ENCODE peak calls at places on chromosome 2, in ten cellular contexts. W is BE2C; A is IMR-90; X is cardiac fibroblast; H is adrenal gland; R is hepatocyte; N is naive thymus-derived CD4-positive, alpha-beta T cell; T is HL-60; Y is NT2/D1; Z is ovary. C is an unnamed sample.

GRCh38 chr2:224870341-224870740 is 154.2 kb upstream of the CCDC195 start:
- DNase-seq in W (no peak), A (peak), X (no peak), H (no peak), R (no peak), N (no peak), T (no peak), Y (no peak), Z (no peak), C (peak)

GRCh38 chr2:10344105-10345066 is 41.7 kb downstream of the HPCAL1 start:
- DNase-seq in W (peak), A (peak), X (no peak), H (no peak), R (no peak), N (no peak), T (peak), Y (no peak), Z (no peak), C (no peak)

GRCh38 chr2:203659650-203660049 is 46.8 kb upstream of the CD28 start:
- DNase-seq in W (no peak), A (no peak), X (no peak), H (peak), R (no peak), N (no peak), T (no peak), Y (no peak), Z (no peak), C (no peak)

GRCh38 chr2:170554278-170554955 is 160.7 kb upstream of the SP5 start:
- DNase-seq in W (no peak), A (no peak), X (peak), H (peak), R (no peak), N (no peak), T (no peak), Y (no peak), Z (peak), C (peak)

GRCh38 chr2:186590538-186591441 is 934 bp downstream of the ITGAV start:
- DNase-seq in W (peak), A (peak), X (peak), H (peak), R (peak), N (peak), T (no peak), Y (no peak), Z (no peak), C (peak)

GRCh38 chr2:164073758-164074094 is 337.9 kb upstream of the FIGN start:
- DNase-seq in W (no peak), A (no peak), X (no peak), H (no peak), R (no peak), N (no peak), T (no peak), Y (no peak), Z (no peak), C (no peak)

GRCh38 chr2:227504700-227505099 is 32.7 kb downstream of the AGFG1 start:
- DNase-seq in W (no peak), A (no peak), X (no peak), H (no peak), R (no peak), N (no peak), T (no peak), Y (no peak), Z (no peak), C (no peak)

GRCh38 chr2:195543902-195544894 is 112.8 kb upstream of the SLC39A10 start:
- DNase-seq in W (no peak), A (peak), X (peak), H (no peak), R (no peak), N (no peak), T (no peak), Y (no peak), Z (no peak), C (peak)

GRCh38 chr2:175567435-175568061 is 386.0 kb upstream of the ATP5MC3 start:
- DNase-seq in W (no peak), A (no peak), X (no peak), H (peak), R (no peak), N (no peak), T (no peak), Y (no peak), Z (no peak), C (no peak)

GRCh38 chr2:145957929-145958328 is 1438.0 kb upstream of the ZEB2 start:
- DNase-seq in W (no peak), A (no peak), X (peak), H (no peak), R (no peak), N (no peak), T (no peak), Y (no peak), Z (no peak), C (no peak)

GRCh38 chr2:157442636-157443035 is 1.3 kb downstream of the CYTIP start:
- DNase-seq in W (no peak), A (no peak), X (no peak), H (no peak), R (no peak), N (no peak), T (no peak), Y (no peak), Z (no peak), C (no peak)

GRCh38 chr2:71347517-71347916 is 15.9 kb downstream of the ZNF638 start:
- DNase-seq in W (no peak), A (peak), X (peak), H (no peak), R (peak), N (peak), T (no peak), Y (no peak), Z (no peak), C (peak)

GRCh38 chr2:217467331-217467730 is 535.5 kb downstream of the TNS1 start:
- DNase-seq in W (no peak), A (peak), X (peak), H (no peak), R (no peak), N (no peak), T (no peak), Y (no peak), Z (no peak), C (peak)

GRCh38 chr2:241935314-241935713 is 65.8 kb downstream of the RTP5 start:
- DNase-seq in W (no peak), A (peak), X (peak), H (no peak), R (no peak), N (no peak), T (no peak), Y (no peak), Z (no peak), C (peak)

GRCh38 chr2:175926272-175926671 is 75.8 kb downstream of the LNPK start:
- DNase-seq in W (no peak), A (peak), X (no peak), H (no peak), R (no peak), N (no peak), T (no peak), Y (no peak), Z (no peak), C (peak)

DNA sequence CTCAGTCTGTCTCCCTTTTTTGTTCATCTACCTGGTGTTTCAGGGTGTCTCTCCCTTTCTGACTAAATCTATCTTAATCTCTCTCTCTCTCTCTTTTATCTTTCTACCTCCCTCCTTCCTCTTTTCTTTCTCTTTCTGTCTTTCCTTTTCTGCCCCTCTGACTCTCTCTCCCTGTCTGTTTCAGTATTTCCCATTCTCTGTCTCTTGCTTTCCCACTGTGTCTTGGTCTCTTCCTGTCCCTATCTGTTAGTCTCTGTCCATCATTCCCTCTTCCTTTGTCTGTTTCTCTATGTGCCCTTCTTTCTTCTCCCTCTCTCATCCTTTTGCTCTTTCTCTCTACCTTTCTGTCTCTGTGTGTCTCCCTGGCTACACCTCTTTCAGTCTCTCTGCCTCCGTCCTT is 56.7 kb downstream of the R3HDM1 start:
- DNase-seq in W (no peak), A (no peak), X (no peak), H (no peak), R (no peak), N (no peak), T (no peak), Y (no peak), Z (no peak), C (no peak)
- H3K4me3 ChIP-seq in W (no peak), A (no peak), X (no peak), H (no peak), R (no peak), N (no peak), T (no peak), Y (no peak), Z (no peak), C (no peak)

GRCh38 chr2:156340377-156340776 is 7.9 kb upstream of the NR4A2 start:
- DNase-seq in W (no peak), A (no peak), X (no peak), H (no peak), R (no peak), N (no peak), T (no peak), Y (no peak), Z (no peak), C (peak)

GRCh38 chr2:156340818-156341481 is 8.4 kb upstream of the NR4A2 start:
- DNase-seq in W (no peak), A (peak), X (peak), H (no peak), R (no peak), N (no peak), T (no peak), Y (no peak), Z (no peak), C (peak)

GRCh38 chr2:156338578-156338977 is 6.1 kb upstream of the NR4A2 start:
- DNase-seq in W (no peak), A (no peak), X (no peak), H (no peak), R (no peak), N (no peak), T (no peak), Y (no peak), Z (no peak), C (no peak)

GRCh38 chr2:156339110-156339847 is 6.8 kb upstream of the NR4A2 start:
- DNase-seq in W (no peak), A (no peak), X (no peak), H (no peak), R (no peak), N (no peak), T (no peak), Y (no peak), Z (no peak), C (peak)

DNA sequence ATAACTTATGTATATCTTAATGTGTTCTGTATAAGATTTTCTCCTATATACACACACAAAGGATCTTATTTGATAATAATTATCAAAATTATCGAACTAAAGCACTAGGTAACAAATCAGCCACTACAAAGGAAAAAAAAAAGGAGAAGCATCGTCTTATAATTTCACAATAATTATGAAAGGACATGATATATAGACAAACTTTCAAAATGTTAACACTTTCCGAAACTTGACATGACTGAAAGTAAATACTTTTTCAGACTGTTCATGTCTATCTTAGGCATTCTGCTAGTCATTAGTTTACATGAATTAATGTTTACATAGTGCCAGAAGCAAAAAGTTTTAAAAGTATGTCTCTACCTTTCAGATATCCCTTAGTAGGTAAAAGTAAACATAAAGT is 7.3 kb upstream of the NR4A2 start:
- DNase-seq in W (no peak), A (no peak), X (no peak), H (no peak), R (no peak), N (no peak), T (no peak), Y (no peak), Z (no peak), C (peak)
- H3K4me3 ChIP-seq in W (no peak), A (no peak), X (no peak), H (no peak), R (no peak), N (no peak), T (no peak), Y (no peak), Z (no peak), C (no peak)

GRCh38 chr2:39091535-39091934 is 29.3 kb downstream of the SOS1 start:
- DNase-seq in W (no peak), A (no peak), X (no peak), H (no peak), R (no peak), N (no peak), T (no peak), Y (peak), Z (no peak), C (no peak)

GRCh38 chr2:39094717-39095363 is 26.0 kb downstream of the SOS1 start:
- DNase-seq in W (no peak), A (peak), X (peak), H (no peak), R (no peak), N (no peak), T (peak), Y (no peak), Z (no peak), C (peak)

GRCh38 chr2:39091063-39091462 is 29.8 kb downstream of the SOS1 start:
- DNase-seq in W (no peak), A (no peak), X (no peak), H (no peak), R (no peak), N (no peak), T (no peak), Y (no peak), Z (no peak), C (no peak)

GRCh38 chr2:39095624-39096023 is 25.2 kb downstream of the SOS1 start:
- DNase-seq in W (no peak), A (no peak), X (no peak), H (no peak), R (no peak), N (no peak), T (no peak), Y (no peak), Z (no peak), C (no peak)

GRCh38 chr2:39093208-39093898 is 27.5 kb downstream of the SOS1 start:
- DNase-seq in W (peak), A (no peak), X (no peak), H (no peak), R (no peak), N (no peak), T (no peak), Y (no peak), Z (no peak), C (no peak)
- H3K4me3 ChIP-seq in W (no peak), A (no peak), X (no peak), H (no peak), R (no peak), N (no peak), T (no peak), Y (no peak), Z (no peak), C (no peak)

DNA sequence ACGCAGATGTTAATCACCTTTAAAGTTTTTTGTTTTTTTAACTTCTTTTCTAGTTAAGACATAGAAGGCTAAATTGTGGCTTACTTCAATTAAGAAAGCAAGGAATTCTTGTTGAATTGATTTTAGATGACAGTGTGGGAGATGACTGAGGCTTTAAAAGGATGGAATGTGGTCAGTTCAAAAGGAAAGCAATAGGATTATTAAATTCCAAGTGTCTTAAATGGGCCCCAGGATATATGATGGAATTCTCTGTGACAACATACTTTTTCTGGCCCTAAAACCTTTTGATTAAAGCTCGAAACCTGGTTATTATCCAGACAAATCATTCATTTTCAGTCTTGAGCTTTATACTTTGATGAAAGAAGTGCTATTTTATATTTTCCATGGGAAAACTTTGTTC is 179.0 kb upstream of the TMEFF2 start:
- DNase-seq in W (no peak), A (no peak), X (no peak), H (no peak), R (no peak), N (no peak), T (no peak), Y (no peak), Z (no peak), C (no peak)
- H3K4me3 ChIP-seq in W (no peak), A (no peak), X (no peak), H (no peak), R (no peak), N (no peak), T (no peak), Y (no peak), Z (no peak), C (no peak)

DNA sequence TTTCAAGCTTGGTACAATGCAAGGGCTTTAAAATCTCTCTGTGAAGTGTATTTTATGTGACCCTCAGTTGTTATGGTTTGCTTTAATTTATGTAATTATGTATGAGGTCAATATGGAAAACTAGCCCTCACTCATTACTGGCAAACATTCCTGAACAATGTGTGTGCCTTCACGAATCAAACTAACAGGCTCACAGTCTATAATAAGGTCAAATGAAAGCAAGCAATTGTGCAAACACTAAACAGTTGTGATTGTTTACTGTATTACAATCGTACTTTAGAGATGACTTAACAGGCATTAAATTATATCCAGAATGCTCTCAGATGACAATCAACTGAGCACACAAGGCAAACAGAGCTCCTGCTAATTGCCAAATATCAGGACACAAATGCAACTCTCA is 29.6 kb downstream of the COL5A2 start:
- DNase-seq in W (no peak), A (peak), X (peak), H (no peak), R (no peak), N (no peak), T (no peak), Y (no peak), Z (no peak), C (peak)
- H3K4me3 ChIP-seq in W (no peak), A (no peak), X (no peak), H (no peak), R (no peak), N (no peak), T (no peak), Y (no peak), Z (no peak), C (no peak)

C was measured in fibroblast of the aortic adventitia.